ENCODE peak calls at places on chromosomes 12 and 14, in ten cellular contexts. One of them, this sample, is unnamed.

GRCh38 chr12:25811656-25812126 is 146.8 kb upstream of the RASSF8 start:
- DNase-seq in Right ventricle myocardium superior: no peak
- DNase-seq in activated naive CD4-positive, alpha-beta T cell treated with anti-CD3 and anti-CD28 coated beads, Interleukin-2, amount 50 U/mL, for 72 hours: no peak
- DNase-seq in CD4-positive, alpha-beta T cell: no peak
- DNase-seq in H9: no peak
- DNase-seq in H1: no peak
- DNase-seq in mucosa of gallbladder: no peak
- DNase-seq in NCI-H1092 treated with DMSO at 0.1 percent for 48 hours: no peak
- DNase-seq in non-pigmented ciliary epithelial cell: no peak
- DNase-seq in body of pancreas: no peak
- DNase-seq in this sample: no peak

GRCh38 chr14:24892730-24893059 is 157.3 kb downstream of the STXBP6 start:
- DNase-seq in Right ventricle myocardium superior: no peak
- DNase-seq in activated naive CD4-positive, alpha-beta T cell treated with anti-CD3 and anti-CD28 coated beads, Interleukin-2, amount 50 U/mL, for 72 hours: no peak
- DNase-seq in CD4-positive, alpha-beta T cell: no peak
- DNase-seq in H9: no peak
- DNase-seq in H1: no peak
- DNase-seq in mucosa of gallbladder: no peak
- DNase-seq in NCI-H1092 treated with DMSO at 0.1 percent for 48 hours: no peak
- DNase-seq in non-pigmented ciliary epithelial cell: no peak
- DNase-seq in body of pancreas: no peak
- DNase-seq in this sample: no peak

GRCh38 chr14:104594310-104595046 is 10.1 kb downstream of the TMEM179 start:
- DNase-seq in Right ventricle myocardium superior: peak; percentile 31
- DNase-seq in activated naive CD4-positive, alpha-beta T cell treated with anti-CD3 and anti-CD28 coated beads, Interleukin-2, amount 50 U/mL, for 72 hours: no peak
- DNase-seq in CD4-positive, alpha-beta T cell: no peak
- DNase-seq in H9: no peak
- DNase-seq in H1: no peak
- DNase-seq in mucosa of gallbladder: no peak
- DNase-seq in NCI-H1092 treated with DMSO at 0.1 percent for 48 hours: no peak
- DNase-seq in non-pigmented ciliary epithelial cell: no peak
- DNase-seq in body of pancreas: no peak
- DNase-seq in this sample: no peak

GRCh38 chr12:64900540-64900939 is 76.1 kb downstream of the TBC1D30 start:
- DNase-seq in Right ventricle myocardium superior: no peak
- DNase-seq in activated naive CD4-positive, alpha-beta T cell treated with anti-CD3 and anti-CD28 coated beads, Interleukin-2, amount 50 U/mL, for 72 hours: no peak
- DNase-seq in CD4-positive, alpha-beta T cell: no peak
- DNase-seq in H9: no peak
- DNase-seq in H1: no peak
- DNase-seq in mucosa of gallbladder: no peak
- DNase-seq in NCI-H1092 treated with DMSO at 0.1 percent for 48 hours: no peak
- DNase-seq in non-pigmented ciliary epithelial cell: no peak
- DNase-seq in body of pancreas: no peak
- DNase-seq in this sample: no peak

GRCh38 chr12:103399986-103400385 is 95.8 kb downstream of the C12orf42 start:
- DNase-seq in Right ventricle myocardium superior: no peak
- DNase-seq in activated naive CD4-positive, alpha-beta T cell treated with anti-CD3 and anti-CD28 coated beads, Interleukin-2, amount 50 U/mL, for 72 hours: no peak
- DNase-seq in CD4-positive, alpha-beta T cell: no peak
- DNase-seq in H9: no peak
- DNase-seq in H1: no peak
- DNase-seq in mucosa of gallbladder: no peak
- DNase-seq in NCI-H1092 treated with DMSO at 0.1 percent for 48 hours: no peak
- DNase-seq in non-pigmented ciliary epithelial cell: no peak
- DNase-seq in body of pancreas: no peak
- DNase-seq in this sample: no peak

GRCh38 chr12:20289512-20289911 is 78.8 kb upstream of the PDE3A start:
- DNase-seq in Right ventricle myocardium superior: no peak
- DNase-seq in activated naive CD4-positive, alpha-beta T cell treated with anti-CD3 and anti-CD28 coated beads, Interleukin-2, amount 50 U/mL, for 72 hours: no peak
- DNase-seq in CD4-positive, alpha-beta T cell: no peak
- DNase-seq in H9: no peak
- DNase-seq in H1: no peak
- DNase-seq in mucosa of gallbladder: no peak
- DNase-seq in NCI-H1092 treated with DMSO at 0.1 percent for 48 hours: no peak
- DNase-seq in non-pigmented ciliary epithelial cell: no peak
- DNase-seq in body of pancreas: no peak
- DNase-seq in this sample: no peak

GRCh38 chr12:119158004-119158776 is 20.5 kb upstream of the HSPB8 start:
- DNase-seq in Right ventricle myocardium superior: peak; percentile 52
- DNase-seq in activated naive CD4-positive, alpha-beta T cell treated with anti-CD3 and anti-CD28 coated beads, Interleukin-2, amount 50 U/mL, for 72 hours: no peak
- DNase-seq in CD4-positive, alpha-beta T cell: no peak
- DNase-seq in H9: no peak
- DNase-seq in H1: no peak
- DNase-seq in mucosa of gallbladder: no peak
- DNase-seq in NCI-H1092 treated with DMSO at 0.1 percent for 48 hours: no peak
- DNase-seq in non-pigmented ciliary epithelial cell: no peak
- DNase-seq in body of pancreas: no peak
- DNase-seq in this sample: no peak

GRCh38 chr14:72644038-72644437 is 249.9 kb downstream of the DPF3 start:
- DNase-seq in Right ventricle myocardium superior: no peak
- DNase-seq in activated naive CD4-positive, alpha-beta T cell treated with anti-CD3 and anti-CD28 coated beads, Interleukin-2, amount 50 U/mL, for 72 hours: no peak
- DNase-seq in CD4-positive, alpha-beta T cell: no peak
- DNase-seq in H9: no peak
- DNase-seq in H1: no peak
- DNase-seq in mucosa of gallbladder: no peak
- DNase-seq in NCI-H1092 treated with DMSO at 0.1 percent for 48 hours: no peak
- DNase-seq in non-pigmented ciliary epithelial cell: no peak
- DNase-seq in body of pancreas: no peak
- DNase-seq in this sample: no peak

GRCh38 chr14:40229676-40230075 is 797.4 kb upstream of the FBXO33 start:
- DNase-seq in Right ventricle myocardium superior: no peak
- DNase-seq in activated naive CD4-positive, alpha-beta T cell treated with anti-CD3 and anti-CD28 coated beads, Interleukin-2, amount 50 U/mL, for 72 hours: no peak
- DNase-seq in CD4-positive, alpha-beta T cell: no peak
- DNase-seq in H9: no peak
- DNase-seq in H1: no peak
- DNase-seq in mucosa of gallbladder: no peak
- DNase-seq in NCI-H1092 treated with DMSO at 0.1 percent for 48 hours: no peak
- DNase-seq in non-pigmented ciliary epithelial cell: no peak
- DNase-seq in body of pancreas: no peak
- DNase-seq in this sample: no peak

GRCh38 chr14:104316723-104317499 is 178.5 kb downstream of the KIF26A start:
- DNase-seq in Right ventricle myocardium superior: no peak
- DNase-seq in activated naive CD4-positive, alpha-beta T cell treated with anti-CD3 and anti-CD28 coated beads, Interleukin-2, amount 50 U/mL, for 72 hours: no peak
- DNase-seq in CD4-positive, alpha-beta T cell: no peak
- DNase-seq in H9: no peak
- DNase-seq in H1: no peak
- DNase-seq in mucosa of gallbladder: no peak
- DNase-seq in NCI-H1092 treated with DMSO at 0.1 percent for 48 hours: no peak
- DNase-seq in non-pigmented ciliary epithelial cell: no peak
- DNase-seq in body of pancreas: peak; percentile 6
- DNase-seq in this sample: no peak

GRCh38 chr12:77954156-77954555 is 123.5 kb downstream of the NAV3 start:
- DNase-seq in Right ventricle myocardium superior: no peak
- DNase-seq in activated naive CD4-positive, alpha-beta T cell treated with anti-CD3 and anti-CD28 coated beads, Interleukin-2, amount 50 U/mL, for 72 hours: no peak
- DNase-seq in CD4-positive, alpha-beta T cell: no peak
- DNase-seq in H9: no peak
- DNase-seq in H1: no peak
- DNase-seq in mucosa of gallbladder: no peak
- DNase-seq in NCI-H1092 treated with DMSO at 0.1 percent for 48 hours: no peak
- DNase-seq in non-pigmented ciliary epithelial cell: no peak
- DNase-seq in body of pancreas: no peak
- DNase-seq in this sample: no peak

GRCh38 chr12:11622774-11623375 is 26.6 kb upstream of the ETV6 start:
- DNase-seq in Right ventricle myocardium superior: no peak
- DNase-seq in activated naive CD4-positive, alpha-beta T cell treated with anti-CD3 and anti-CD28 coated beads, Interleukin-2, amount 50 U/mL, for 72 hours: no peak
- DNase-seq in CD4-positive, alpha-beta T cell: no peak
- DNase-seq in H9: no peak
- DNase-seq in H1: no peak
- DNase-seq in mucosa of gallbladder: no peak
- DNase-seq in NCI-H1092 treated with DMSO at 0.1 percent for 48 hours: no peak
- DNase-seq in non-pigmented ciliary epithelial cell: no peak
- DNase-seq in body of pancreas: no peak
- DNase-seq in this sample: no peak

GRCh38 chr12:27331927-27332324 is 710 bp upstream of the BMAL2 start:
- DNase-seq in Right ventricle myocardium superior: no peak
- DNase-seq in activated naive CD4-positive, alpha-beta T cell treated with anti-CD3 and anti-CD28 coated beads, Interleukin-2, amount 50 U/mL, for 72 hours: no peak
- DNase-seq in CD4-positive, alpha-beta T cell: no peak
- DNase-seq in H9: no peak
- DNase-seq in H1: no peak
- DNase-seq in mucosa of gallbladder: no peak
- DNase-seq in NCI-H1092 treated with DMSO at 0.1 percent for 48 hours: peak; percentile 26
- DNase-seq in non-pigmented ciliary epithelial cell: no peak
- DNase-seq in body of pancreas: no peak
- DNase-seq in this sample: no peak

GRCh38 chr12:57740656-57741412 is 2.3 kb upstream of the AGAP2 start:
- DNase-seq in Right ventricle myocardium superior: peak; percentile 56
- DNase-seq in activated naive CD4-positive, alpha-beta T cell treated with anti-CD3 and anti-CD28 coated beads, Interleukin-2, amount 50 U/mL, for 72 hours: peak; percentile 65
- DNase-seq in CD4-positive, alpha-beta T cell: peak; percentile 74
- DNase-seq in H9: peak; percentile 37
- DNase-seq in H1: no peak
- DNase-seq in mucosa of gallbladder: no peak
- DNase-seq in NCI-H1092 treated with DMSO at 0.1 percent for 48 hours: no peak
- DNase-seq in non-pigmented ciliary epithelial cell: no peak
- DNase-seq in body of pancreas: no peak
- DNase-seq in this sample: peak; percentile 64

GRCh38 chr12:51777973-51778372 is 70.5 kb downstream of the FIGNL2 start:
- DNase-seq in Right ventricle myocardium superior: no peak
- DNase-seq in activated naive CD4-positive, alpha-beta T cell treated with anti-CD3 and anti-CD28 coated beads, Interleukin-2, amount 50 U/mL, for 72 hours: no peak
- DNase-seq in CD4-positive, alpha-beta T cell: no peak
- DNase-seq in H9: no peak
- DNase-seq in H1: no peak
- DNase-seq in mucosa of gallbladder: peak; percentile 21
- DNase-seq in NCI-H1092 treated with DMSO at 0.1 percent for 48 hours: no peak
- DNase-seq in non-pigmented ciliary epithelial cell: no peak
- DNase-seq in body of pancreas: no peak
- DNase-seq in this sample: peak; percentile 78

GRCh38 chr14:91382712-91383111 is 34.9 kb downstream of the CCDC88C start:
- DNase-seq in Right ventricle myocardium superior: no peak
- DNase-seq in activated naive CD4-positive, alpha-beta T cell treated with anti-CD3 and anti-CD28 coated beads, Interleukin-2, amount 50 U/mL, for 72 hours: no peak
- DNase-seq in CD4-positive, alpha-beta T cell: no peak
- DNase-seq in H9: no peak
- DNase-seq in H1: no peak
- DNase-seq in mucosa of gallbladder: no peak
- DNase-seq in NCI-H1092 treated with DMSO at 0.1 percent for 48 hours: no peak
- DNase-seq in non-pigmented ciliary epithelial cell: no peak
- DNase-seq in body of pancreas: no peak
- DNase-seq in this sample: no peak

GRCh38 chr14:79587875-79588274 is 623.4 kb downstream of the DIO2 start:
- DNase-seq in Right ventricle myocardium superior: no peak
- DNase-seq in activated naive CD4-positive, alpha-beta T cell treated with anti-CD3 and anti-CD28 coated beads, Interleukin-2, amount 50 U/mL, for 72 hours: no peak
- DNase-seq in CD4-positive, alpha-beta T cell: no peak
- DNase-seq in H9: no peak
- DNase-seq in H1: no peak
- DNase-seq in mucosa of gallbladder: no peak
- DNase-seq in NCI-H1092 treated with DMSO at 0.1 percent for 48 hours: no peak
- DNase-seq in non-pigmented ciliary epithelial cell: no peak
- DNase-seq in body of pancreas: no peak
- DNase-seq in this sample: no peak

GRCh38 chr12:105960319-105961076 is 178.3 kb downstream of the NUAK1 start:
- DNase-seq in Right ventricle myocardium superior: no peak
- DNase-seq in activated naive CD4-positive, alpha-beta T cell treated with anti-CD3 and anti-CD28 coated beads, Interleukin-2, amount 50 U/mL, for 72 hours: no peak
- DNase-seq in CD4-positive, alpha-beta T cell: no peak
- DNase-seq in H9: no peak
- DNase-seq in H1: no peak
- DNase-seq in mucosa of gallbladder: no peak
- DNase-seq in NCI-H1092 treated with DMSO at 0.1 percent for 48 hours: no peak
- DNase-seq in non-pigmented ciliary epithelial cell: no peak
- DNase-seq in body of pancreas: peak; percentile 40
- DNase-seq in this sample: no peak

GRCh38 chr12:15728118-15728598 is 61.0 kb downstream of the EPS8 start:
- DNase-seq in Right ventricle myocardium superior: no peak
- DNase-seq in activated naive CD4-positive, alpha-beta T cell treated with anti-CD3 and anti-CD28 coated beads, Interleukin-2, amount 50 U/mL, for 72 hours: no peak
- DNase-seq in CD4-positive, alpha-beta T cell: no peak
- DNase-seq in H9: no peak
- DNase-seq in H1: no peak
- DNase-seq in mucosa of gallbladder: no peak
- DNase-seq in NCI-H1092 treated with DMSO at 0.1 percent for 48 hours: no peak
- DNase-seq in non-pigmented ciliary epithelial cell: peak; percentile 43
- DNase-seq in body of pancreas: no peak
- DNase-seq in this sample: peak; percentile 64

GRCh38 chr12:43789941-43790340 is 16.2 kb downstream of the TWF1 start:
- DNase-seq in Right ventricle myocardium superior: no peak
- DNase-seq in activated naive CD4-positive, alpha-beta T cell treated with anti-CD3 and anti-CD28 coated beads, Interleukin-2, amount 50 U/mL, for 72 hours: no peak
- DNase-seq in CD4-positive, alpha-beta T cell: no peak
- DNase-seq in H9: no peak
- DNase-seq in H1: no peak
- DNase-seq in mucosa of gallbladder: no peak
- DNase-seq in NCI-H1092 treated with DMSO at 0.1 percent for 48 hours: peak; percentile 28
- DNase-seq in non-pigmented ciliary epithelial cell: no peak
- DNase-seq in body of pancreas: peak; percentile 18
- DNase-seq in this sample: peak; percentile 1

GRCh38 chr12:107472308-107472707 is 213.3 kb upstream of the PWP1 start:
- DNase-seq in Right ventricle myocardium superior: no peak
- DNase-seq in activated naive CD4-positive, alpha-beta T cell treated with anti-CD3 and anti-CD28 coated beads, Interleukin-2, amount 50 U/mL, for 72 hours: no peak
- DNase-seq in CD4-positive, alpha-beta T cell: no peak
- DNase-seq in H9: no peak
- DNase-seq in H1: no peak
- DNase-seq in mucosa of gallbladder: no peak
- DNase-seq in NCI-H1092 treated with DMSO at 0.1 percent for 48 hours: no peak
- DNase-seq in non-pigmented ciliary epithelial cell: no peak
- DNase-seq in body of pancreas: no peak
- DNase-seq in this sample: no peak

GRCh38 chr12:11787921-11788849 is 138.7 kb downstream of the ETV6 start:
- DNase-seq in Right ventricle myocardium superior: no peak
- DNase-seq in activated naive CD4-positive, alpha-beta T cell treated with anti-CD3 and anti-CD28 coated beads, Interleukin-2, amount 50 U/mL, for 72 hours: no peak
- DNase-seq in CD4-positive, alpha-beta T cell: no peak
- DNase-seq in H9: no peak
- DNase-seq in H1: no peak
- DNase-seq in mucosa of gallbladder: no peak
- DNase-seq in NCI-H1092 treated with DMSO at 0.1 percent for 48 hours: no peak
- DNase-seq in non-pigmented ciliary epithelial cell: no peak
- DNase-seq in body of pancreas: no peak
- DNase-seq in this sample: no peak

GRCh38 chr12:65999564-66000280 is 130.8 kb downstream of the LLPH start:
- DNase-seq in Right ventricle myocardium superior: no peak
- DNase-seq in activated naive CD4-positive, alpha-beta T cell treated with anti-CD3 and anti-CD28 coated beads, Interleukin-2, amount 50 U/mL, for 72 hours: no peak
- DNase-seq in CD4-positive, alpha-beta T cell: no peak
- DNase-seq in H9: no peak
- DNase-seq in H1: no peak
- DNase-seq in mucosa of gallbladder: no peak
- DNase-seq in NCI-H1092 treated with DMSO at 0.1 percent for 48 hours: no peak
- DNase-seq in non-pigmented ciliary epithelial cell: peak; percentile 74
- DNase-seq in body of pancreas: no peak
- DNase-seq in this sample: no peak

GRCh38 chr14:60247994-60248696 is 876 bp upstream of the PPM1A start:
- DNase-seq in Right ventricle myocardium superior: peak; percentile 93
- DNase-seq in activated naive CD4-positive, alpha-beta T cell treated with anti-CD3 and anti-CD28 coated beads, Interleukin-2, amount 50 U/mL, for 72 hours: peak; percentile 73
- DNase-seq in CD4-positive, alpha-beta T cell: peak; percentile 71
- DNase-seq in H9: peak; percentile 95
- DNase-seq in H1: peak; percentile 77
- DNase-seq in mucosa of gallbladder: peak; percentile 92
- DNase-seq in NCI-H1092 treated with DMSO at 0.1 percent for 48 hours: peak; percentile 97
- DNase-seq in non-pigmented ciliary epithelial cell: peak; percentile 80
- DNase-seq in body of pancreas: peak; percentile 95
- DNase-seq in this sample: peak; percentile 94

GRCh38 chr12:30308010-30308717 is 387.5 kb downstream of the IPO8 start:
- DNase-seq in Right ventricle myocardium superior: no peak
- DNase-seq in activated naive CD4-positive, alpha-beta T cell treated with anti-CD3 and anti-CD28 coated beads, Interleukin-2, amount 50 U/mL, for 72 hours: no peak
- DNase-seq in CD4-positive, alpha-beta T cell: no peak
- DNase-seq in H9: no peak
- DNase-seq in H1: no peak
- DNase-seq in mucosa of gallbladder: no peak
- DNase-seq in NCI-H1092 treated with DMSO at 0.1 percent for 48 hours: no peak
- DNase-seq in non-pigmented ciliary epithelial cell: no peak
- DNase-seq in body of pancreas: no peak
- DNase-seq in this sample: no peak

GRCh38 chr14:66426451-66426850 is 59.7 kb upstream of the CCDC196 start:
- DNase-seq in Right ventricle myocardium superior: no peak
- DNase-seq in activated naive CD4-positive, alpha-beta T cell treated with anti-CD3 and anti-CD28 coated beads, Interleukin-2, amount 50 U/mL, for 72 hours: no peak
- DNase-seq in CD4-positive, alpha-beta T cell: no peak
- DNase-seq in H9: no peak
- DNase-seq in H1: no peak
- DNase-seq in mucosa of gallbladder: no peak
- DNase-seq in NCI-H1092 treated with DMSO at 0.1 percent for 48 hours: no peak
- DNase-seq in non-pigmented ciliary epithelial cell: no peak
- DNase-seq in body of pancreas: no peak
- DNase-seq in this sample: no peak

GRCh38 chr12:118680361-118680963 is 300.9 kb upstream of the SRRM4 start:
- DNase-seq in Right ventricle myocardium superior: peak; percentile 41
- DNase-seq in activated naive CD4-positive, alpha-beta T cell treated with anti-CD3 and anti-CD28 coated beads, Interleukin-2, amount 50 U/mL, for 72 hours: no peak
- DNase-seq in CD4-positive, alpha-beta T cell: no peak
- DNase-seq in H9: peak; percentile 50
- DNase-seq in H1: peak; percentile 44
- DNase-seq in mucosa of gallbladder: peak; percentile 13
- DNase-seq in NCI-H1092 treated with DMSO at 0.1 percent for 48 hours: no peak
- DNase-seq in non-pigmented ciliary epithelial cell: no peak
- DNase-seq in body of pancreas: peak; percentile 21
- DNase-seq in this sample: peak; percentile 48

GRCh38 chr14:85917631-85918030 is 387.7 kb downstream of the FLRT2 start:
- DNase-seq in Right ventricle myocardium superior: no peak
- DNase-seq in activated naive CD4-positive, alpha-beta T cell treated with anti-CD3 and anti-CD28 coated beads, Interleukin-2, amount 50 U/mL, for 72 hours: no peak
- DNase-seq in CD4-positive, alpha-beta T cell: no peak
- DNase-seq in H9: no peak
- DNase-seq in H1: no peak
- DNase-seq in mucosa of gallbladder: no peak
- DNase-seq in NCI-H1092 treated with DMSO at 0.1 percent for 48 hours: no peak
- DNase-seq in non-pigmented ciliary epithelial cell: no peak
- DNase-seq in body of pancreas: no peak
- DNase-seq in this sample: no peak